ENCODE peak calls at places on chromosomes 7 and 10, in four cellular contexts. W is transverse colon, L is ovary, H is stomach. A is an unnamed sample. For H3K36me3, the result is how much of the 10 kb centered on the place peaks cover.

GRCh38 chr7:141012044-141012685 is 2.6 kb downstream of the MRPS33 start:
- DNase-seq in W (peak), H (peak), L (peak), A (peak)

GRCh38 chr10:86262671-86263165 is 103.9 kb downstream of the GRID1 start:
- DNase-seq in H (peak), W (no peak), L (no peak), A (no peak)

GRCh38 chr10:92027141-92027540 is 103.6 kb downstream of the BTAF1 start:
- DNase-seq in H (no peak), L (no peak), W (no peak), A (no peak)

GRCh38 chr7:55431898-55432297 is 66.8 kb downstream of the LANCL2 start:
- DNase-seq in W (peak), L (no peak), H (no peak), A (no peak)

GRCh38 chr7:24724451-24725190 is 32.6 kb downstream of the GSDME start:
- DNase-seq in L (no peak), W (no peak), H (no peak), A (no peak)

GRCh38 chr7:148115308-148115707 is 475.3 kb upstream of the C7orf33 start:
- DNase-seq in W (no peak), H (no peak), L (no peak), A (no peak)

GRCh38 chr7:142869434-142869833 is 14.6 kb downstream of the EPHB6 start:
- DNase-seq in L (no peak), H (no peak), W (no peak), A (no peak)

GRCh38 chr10:129136074-129136473 is 331.0 kb upstream of the MGMT start:
- DNase-seq in W (no peak), L (no peak), H (no peak), A (no peak)

GRCh38 chr10:128068398-128069285 is 57.6 kb downstream of the MKI67 start:
- DNase-seq in H (no peak), L (no peak), W (peak), A (peak)

GRCh38 chr10:64173826-64174225 is 652.6 kb downstream of the REEP3 start:
- DNase-seq in L (no peak), H (no peak), W (no peak), A (no peak)

GRCh38 chr7:43572516-43573049 is 10.3 kb upstream of the STK17A start:
- DNase-seq in H (no peak), W (peak), L (no peak), A (peak)

GRCh38 chr7:143285454-143285756 is 647 bp downstream of the TMEM139 start:
- DNase-seq in L (no peak), W (peak), H (no peak), A (no peak)

GRCh38 chr7:107105591-107106245 is 61.2 kb downstream of the PRKAR2B start:
- DNase-seq in L (no peak), H (no peak), W (no peak), A (no peak)

GRCh38 chr7:107113866-107114265 is 54.9 kb upstream of the HBP1 start:
- DNase-seq in L (no peak), W (no peak), H (no peak), A (no peak)

GRCh38 chr7:107111196-107111595 is 57.6 kb upstream of the HBP1 start:
- DNase-seq in H (no peak), L (no peak), W (no peak), A (no peak)

GRCh38 chr7:107108951-107109350 is 59.9 kb upstream of the HBP1 start:
- DNase-seq in W (no peak), H (no peak), L (no peak), A (no peak)

DNA sequence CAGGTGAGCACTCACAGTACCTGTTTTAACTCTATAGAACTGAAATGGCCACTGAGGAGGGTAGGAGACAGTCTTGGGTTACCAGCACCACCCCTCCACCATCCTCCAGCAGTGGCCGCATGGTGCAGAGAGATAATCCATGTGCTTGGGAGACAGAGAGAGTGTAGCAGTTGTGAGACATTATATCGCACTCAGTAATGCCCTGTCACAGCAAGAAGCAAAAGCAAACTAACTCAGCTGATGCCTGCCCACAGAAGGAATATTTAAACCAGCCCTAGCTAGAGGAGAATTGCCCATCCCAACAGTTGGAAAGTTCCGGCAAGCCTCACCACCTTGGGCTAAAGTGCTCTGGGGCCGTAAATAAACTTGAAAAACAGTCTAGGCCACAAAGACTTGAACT is 58.8 kb upstream of the HBP1 start:
- DNase-seq in H (no peak), W (no peak), L (no peak), A (no peak)
- TF ChIP-seq EP300 in H (no peak), W (no peak), L (no peak), A (no peak)

GRCh38 chr7:99562114-99562784 is 3.8 kb downstream of the ZNF655 start:
- DNase-seq in L (no peak), W (no peak), H (no peak), A (no peak)
- H3K36me3 ChIP-seq in L (under half), W (under half), H (half or more), A (under half)

GRCh38 chr10:93548376-93549071 is 17.9 kb upstream of the FFAR4 start:
- DNase-seq in L (no peak), W (no peak), H (no peak), A (no peak)
- TF ChIP-seq EP300 in L (no peak), W (no peak), H (no peak), A (no peak)

GRCh38 chr7:129734400-129734799 is 122.9 kb downstream of the NRF1 start:
- DNase-seq in L (no peak), W (no peak), H (no peak), A (no peak)
- H3K36me3 ChIP-seq in L (under half), W (under half), H (half or more), A (half or more)

A was measured in tibial nerve.